ENCODE peak calls at places on chromosomes 11 and 22, in eight cellular contexts. One of them, this sample, is unnamed.

GRCh38 chr11:117898059-117898458 is 21.6 kb upstream of the FXYD6 start:
- DNase-seq in RPMI7951: no peak
- DNase-seq in hippocampal formation: no peak
- DNase-seq in skeletal muscle cell: no peak
- DNase-seq in Peyer's patch: no peak
- DNase-seq in NCI-H1105: no peak
- DNase-seq in NCI-H1417: no peak
- DNase-seq in NCI-H510A: no peak
- DNase-seq in this sample: peak

GRCh38 chr11:11640152-11640551 is 18.3 kb upstream of the GALNT18 start:
- DNase-seq in RPMI7951: no peak
- DNase-seq in hippocampal formation: no peak
- DNase-seq in skeletal muscle cell: no peak
- DNase-seq in Peyer's patch: no peak
- DNase-seq in NCI-H1105: no peak
- DNase-seq in NCI-H1417: no peak
- DNase-seq in NCI-H510A: no peak
- DNase-seq in this sample: no peak

GRCh38 chr22:25492162-25492561 is 72.3 kb upstream of the GRK3 start:
- DNase-seq in RPMI7951: no peak
- DNase-seq in hippocampal formation: no peak
- DNase-seq in skeletal muscle cell: no peak
- DNase-seq in Peyer's patch: no peak
- DNase-seq in NCI-H1105: no peak
- DNase-seq in NCI-H1417: no peak
- DNase-seq in NCI-H510A: no peak
- DNase-seq in this sample: no peak

GRCh38 chr11:22680628-22681027 is 14.2 kb downstream of the GAS2 start:
- DNase-seq in RPMI7951: no peak
- DNase-seq in hippocampal formation: no peak
- DNase-seq in skeletal muscle cell: no peak
- DNase-seq in Peyer's patch: no peak
- DNase-seq in NCI-H1105: no peak
- DNase-seq in NCI-H1417: no peak
- DNase-seq in NCI-H510A: no peak
- DNase-seq in this sample: no peak

GRCh38 chr11:110044226-110044968 is 48.8 kb upstream of the ZC3H12C start:
- DNase-seq in RPMI7951: no peak
- DNase-seq in hippocampal formation: no peak
- DNase-seq in skeletal muscle cell: no peak
- DNase-seq in Peyer's patch: no peak
- DNase-seq in NCI-H1105: no peak
- DNase-seq in NCI-H1417: no peak
- DNase-seq in NCI-H510A: no peak
- DNase-seq in this sample: no peak

GRCh38 chr22:23156286-23156685 is 11.0 kb downstream of the RAB36 start:
- DNase-seq in RPMI7951: no peak
- DNase-seq in hippocampal formation: no peak
- DNase-seq in skeletal muscle cell: no peak
- DNase-seq in Peyer's patch: no peak
- DNase-seq in NCI-H1105: no peak
- DNase-seq in NCI-H1417: no peak
- DNase-seq in NCI-H510A: no peak
- DNase-seq in this sample: no peak

GRCh38 chr11:28838741-28839140 is 730.6 kb downstream of the METTL15 start:
- DNase-seq in RPMI7951: peak
- DNase-seq in hippocampal formation: no peak
- DNase-seq in skeletal muscle cell: no peak
- DNase-seq in Peyer's patch: no peak
- DNase-seq in NCI-H1105: peak
- DNase-seq in NCI-H1417: peak
- DNase-seq in NCI-H510A: no peak
- DNase-seq in this sample: no peak

GRCh38 chr22:38262051-38262795 is 10.6 kb downstream of the TMEM184B start:
- DNase-seq in RPMI7951: no peak
- DNase-seq in hippocampal formation: peak
- DNase-seq in skeletal muscle cell: no peak
- DNase-seq in Peyer's patch: peak
- DNase-seq in NCI-H1105: no peak
- DNase-seq in NCI-H1417: no peak
- DNase-seq in NCI-H510A: no peak
- DNase-seq in this sample: no peak

This sample was measured in NCI-H345.